ENCODE peak calls at places on chromosomes 11 and 22, in seven cellular contexts. I, P, L, G, M, E and N are unnamed samples. For H3K4me1, the result is how much of the 10 kb centered on the place peaks cover.

GRCh38 chr11:35617316-35617686 is 959 bp upstream of the FJX1 start:
- DNase-seq in I (no peak), P (no peak), L (no peak), G (no peak), M (no peak), E (no peak), N (no peak)

GRCh38 chr11:55707029-55707428 is 45.0 kb downstream of the OR4C6 start:
- DNase-seq in I (peak), P (no peak), L (no peak), G (no peak), M (no peak), E (no peak), N (no peak)

GRCh38 chr11:59199546-59200420 is 12.9 kb downstream of the MPEG1 start:
- DNase-seq in I (no peak), P (no peak), L (no peak), G (no peak), M (no peak), E (no peak), N (no peak)

GRCh38 chr22:21457023-21457787 is 10.0 kb upstream of the TMEM191C start:
- DNase-seq in I (no peak), P (peak), L (peak), G (no peak), M (no peak), E (no peak), N (no peak)

GRCh38 chr22:44024288-44024908 is at the start of gene PARVB:
- DNase-seq in I (peak), P (no peak), L (peak), G (peak), M (no peak), E (peak), N (no peak)

GRCh38 chr11:33178443-33179154 is 17.3 kb upstream of the CSTF3 start:
- DNase-seq in I (no peak), P (no peak), L (no peak), G (no peak), M (no peak), E (no peak), N (no peak)

GRCh38 chr22:39325392-39325932 is 6.0 kb upstream of the RPL3 start:
- DNase-seq in I (no peak), P (no peak), L (no peak), G (no peak), M (no peak), E (no peak), N (no peak)

GRCh38 chr11:3206128-3206921 is 12.3 kb downstream of the MRGPRG start:
- DNase-seq in I (no peak), P (no peak), L (no peak), G (peak), M (no peak), E (no peak), N (no peak)

GRCh38 chr11:124482362-124483147 is 37.1 kb upstream of the OR8B8 start:
- DNase-seq in I (peak), P (no peak), L (no peak), G (no peak), M (no peak), E (no peak), N (no peak)

GRCh38 chr11:46002146-46002545 is 79.7 kb downstream of the LARGE2 start:
- DNase-seq in I (no peak), P (no peak), L (no peak), G (no peak), M (no peak), E (no peak), N (no peak)

GRCh38 chr11:116732740-116733385 is 39.9 kb downstream of the BUD13 start:
- DNase-seq in I (peak), P (no peak), L (no peak), G (peak), M (no peak), E (peak), N (peak)

GRCh38 chr22:31526275-31526674 is 29.9 kb downstream of the SFI1 start:
- DNase-seq in I (no peak), P (no peak), L (no peak), G (no peak), M (no peak), E (no peak), N (no peak)

GRCh38 chr22:50178871-50179869 is 6.5 kb upstream of the TRABD start:
- DNase-seq in I (no peak), P (peak), L (peak), G (no peak), M (no peak), E (no peak), N (no peak)

GRCh38 chr11:85787809-85788805 is 22.8 kb downstream of the SYTL2 start:
- DNase-seq in I (no peak), P (no peak), L (no peak), G (no peak), M (no peak), E (no peak), N (no peak)

GRCh38 chr22:40326905-40327735 is 19.2 kb upstream of the ADSL start:
- DNase-seq in I (peak), P (no peak), L (no peak), G (no peak), M (no peak), E (no peak), N (no peak)

GRCh38 chr22:47593291-47593690 is 830.8 kb downstream of the TBC1D22A start:
- DNase-seq in I (no peak), P (no peak), L (no peak), G (no peak), M (no peak), E (no peak), N (no peak)

GRCh38 chr11:4184163-4184916 is 89.7 kb downstream of the RRM1 start:
- DNase-seq in I (peak), P (no peak), L (peak), G (peak), M (no peak), E (no peak), N (no peak)

GRCh38 chr11:104792861-104793260 is 105.4 kb downstream of the CASP12 start:
- DNase-seq in I (peak), P (no peak), L (no peak), G (no peak), M (no peak), E (no peak), N (no peak)

GRCh38 chr11:70760416-70761020 is 362.2 kb downstream of the CTTN start:
- DNase-seq in I (no peak), P (no peak), L (no peak), G (no peak), M (no peak), E (no peak), N (no peak)

GRCh38 chr11:121886005-121886739 is 229.8 kb downstream of the BLID start:
- DNase-seq in I (peak), P (no peak), L (no peak), G (peak), M (no peak), E (no peak), N (peak)

GRCh38 chr22:45212306-45212709 is 28.4 kb downstream of the KIAA0930 start:
- DNase-seq in I (peak), P (peak), L (peak), G (peak), M (peak), E (no peak), N (peak)

GRCh38 chr11:44326615-44327475 is 16.9 kb upstream of the ALX4 start:
- DNase-seq in I (peak), P (peak), L (peak), G (no peak), M (no peak), E (no peak), N (no peak)
- H3K4me1 ChIP-seq in I (under half), P (under half), L (under half), G (under half), M (under half), E (under half), N (under half)

DNA sequence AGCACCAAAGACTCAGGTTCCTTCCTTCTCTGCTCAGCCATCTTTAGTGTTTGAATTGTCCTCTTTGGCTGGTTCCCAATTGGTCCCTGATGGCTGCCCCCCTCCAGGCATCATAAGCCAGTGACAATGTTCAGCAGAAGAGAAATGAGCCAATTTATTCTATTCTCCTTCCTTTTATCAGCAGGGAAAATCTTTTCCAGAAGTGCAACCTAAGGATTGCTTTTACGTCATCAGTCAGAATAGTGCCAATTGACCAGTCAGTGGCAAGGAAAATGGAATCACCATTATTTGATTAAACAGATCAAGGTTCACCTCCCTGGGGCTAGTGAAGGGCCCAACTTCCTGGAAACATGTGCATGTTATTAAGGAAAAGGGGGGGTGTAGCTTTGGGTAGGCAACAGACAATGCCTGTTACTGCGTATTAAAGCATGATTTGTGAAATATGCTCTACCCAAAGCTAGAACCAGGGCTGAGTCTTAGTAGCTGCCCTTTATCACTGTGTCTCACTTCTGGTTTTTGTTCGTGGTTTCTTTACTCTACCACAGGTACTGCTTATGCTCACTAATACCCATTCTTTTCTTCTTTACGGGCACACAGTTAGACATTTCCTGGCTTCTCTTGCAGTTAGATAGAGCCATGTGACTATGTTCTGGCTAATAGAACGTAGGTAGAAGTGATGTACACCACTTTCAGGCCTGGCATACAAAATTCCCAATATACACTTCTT is 12.6 kb upstream of the DBX1 start:
- DNase-seq in I (no peak), P (no peak), L (no peak), G (no peak), M (no peak), E (no peak), N (no peak)
- H3K27ac ChIP-seq in I (no peak), P (no peak), L (no peak), G (no peak), M (no peak), E (no peak), N (no peak)

GRCh38 chr11:64007629-64008282 is 21.5 kb downstream of the OTUB1 start:
- DNase-seq in I (peak), P (no peak), L (peak), G (peak), M (no peak), E (peak), N (peak)
- TF ChIP-seq CTCF in I (peak), P (no peak), L (peak), G (peak), M (peak), E (peak), N (peak)

GRCh38 chr22:19995611-19996339 is 20.8 kb downstream of the ARVCF start:
- DNase-seq in I (peak), P (no peak), L (peak), G (no peak), M (peak), E (no peak), N (no peak)

GRCh38 chr22:19992481-19992911 is 24.1 kb downstream of the ARVCF start:
- DNase-seq in I (no peak), P (no peak), L (no peak), G (no peak), M (no peak), E (no peak), N (peak)

GRCh38 chr22:19994851-19995610 is 21.6 kb downstream of the ARVCF start:
- DNase-seq in I (no peak), P (no peak), L (no peak), G (no peak), M (no peak), E (no peak), N (no peak)

GRCh38 chr22:19992921-19993355 is 23.7 kb downstream of the ARVCF start:
- DNase-seq in I (no peak), P (no peak), L (no peak), G (no peak), M (no peak), E (no peak), N (peak)

GRCh38 chr22:19993926-19994325 is 22.7 kb downstream of the ARVCF start:
- DNase-seq in I (no peak), P (no peak), L (no peak), G (no peak), M (no peak), E (no peak), N (no peak)
- H3K4me1 ChIP-seq in I (under half), P (under half), L (under half), G (half or more), M (half or more), E (under half), N (under half)